ENCODE peak calls at places on chromosome 22, in six cellular contexts. H is hippocampal formation; U is GF-D8; C is NCI-H2107; A is activated T-cell treated with anti-CD3 and anti-CD28 coated beads, Interleukin-2, amount 50 U/mL, for 72 hours; O is HS-5. S is an unnamed sample.

GRCh38 chr22:20015971-20016733 is 471 bp downstream of the ARVCF start:
- DNase-seq in A (peak; percentile 48), O (no peak), H (no peak), C (no peak), U (no peak), S (no peak)

GRCh38 chr22:28025333-28025732 is 106.3 kb upstream of the PITPNB start:
- DNase-seq in H (no peak), U (no peak), O (no peak), A (no peak), C (no peak), S (no peak)

GRCh38 chr22:27185903-27186302 is 528.5 kb downstream of the MIAT start:
- DNase-seq in O (no peak), H (no peak), C (no peak), A (no peak), U (no peak), S (no peak)

GRCh38 chr22:24471570-24471969 is 23.6 kb upstream of the UPB1 start:
- DNase-seq in U (no peak), O (no peak), C (no peak), A (no peak), H (no peak), S (no peak)

GRCh38 chr22:46971776-46972150 is 209.3 kb downstream of the TBC1D22A start:
- DNase-seq in A (no peak), O (no peak), H (no peak), C (no peak), U (no peak), S (no peak)

GRCh38 chr22:36323182-36323854 is 64.4 kb downstream of the MYH9 start:
- DNase-seq in A (no peak), U (no peak), C (peak; percentile 76), O (no peak), H (no peak), S (no peak)

GRCh38 chr22:27125539-27125938 is 468.2 kb downstream of the MIAT start:
- DNase-seq in C (no peak), A (no peak), O (no peak), U (no peak), H (no peak), S (no peak)

GRCh38 chr22:24153353-24153752 is 27.9 kb upstream of the SUSD2 start:
- DNase-seq in C (no peak), U (no peak), O (no peak), H (no peak), A (peak; percentile 36), S (no peak)

GRCh38 chr22:41908409-41909289 is 6.2 kb downstream of the SHISA8 start:
- DNase-seq in U (no peak), H (no peak), A (no peak), C (no peak), O (no peak), S (no peak)

GRCh38 chr22:43953988-43954771 is 1.1 kb upstream of the SAMM50 start:
- DNase-seq in H (no peak), U (peak; percentile 13), O (no peak), C (no peak), A (no peak), S (no peak)

GRCh38 chr22:37669586-37669985 is 5.8 kb upstream of the LGALS1 start:
- DNase-seq in C (no peak), O (no peak), H (no peak), U (no peak), A (no peak), S (no peak)

GRCh38 chr22:41928416-41929157 is 2.0 kb upstream of the TNFRSF13C start:
- DNase-seq in H (no peak), U (no peak), C (no peak), A (no peak), O (no peak), S (no peak)

GRCh38 chr22:35480143-35480542 is 60.5 kb upstream of the RASD2 start:
- DNase-seq in U (no peak), H (no peak), A (no peak), C (no peak), O (no peak), S (no peak)

GRCh38 chr22:45511847-45512261 is 9.2 kb downstream of the FBLN1 start:
- DNase-seq in O (peak; percentile 32), H (no peak), U (no peak), C (no peak), A (no peak), S (no peak)

GRCh38 chr22:45042263-45042662 is 32.5 kb upstream of the PHF21B start:
- DNase-seq in C (no peak), U (no peak), O (no peak), H (no peak), A (no peak), S (no peak)

GRCh38 chr22:48254311-48254873 is 1491.9 kb downstream of the TBC1D22A start:
- DNase-seq in U (no peak), H (no peak), A (no peak), O (no peak), C (no peak), S (no peak)